ENCODE peak calls at places on chromosomes 12 and 14, in five cellular contexts. G is hepatocyte, Z is IMR-90, O is left ventricle myocardium inferior, Y is neuronal stem cell. C is an unnamed sample.

GRCh38 chr14:75303415-75303814 is 24.8 kb downstream of the FOS start:
- DNase-seq in G (peak), Z (peak), O (peak), Y (peak), C (peak)

GRCh38 chr12:27595231-27595642 is 71.2 kb downstream of the PPFIBP1 start:
- DNase-seq in G (peak), Z (peak), O (no peak), Y (peak), C (no peak)

GRCh38 chr14:97306785-97307246 is 509.6 kb downstream of the VRK1 start:
- DNase-seq in G (no peak), Z (no peak), O (no peak), Y (no peak), C (no peak)

GRCh38 chr14:68727315-68728078 is 65.4 kb downstream of the ZFP36L1 start:
- DNase-seq in G (no peak), Z (no peak), O (no peak), Y (no peak), C (no peak)

GRCh38 chr14:74207943-74208342 is 31.3 kb upstream of the VSX2 start:
- DNase-seq in G (no peak), Z (no peak), O (no peak), Y (no peak), C (no peak)

GRCh38 chr12:92208613-92209121 is 63.0 kb upstream of the BTG1 start:
- DNase-seq in G (peak), Z (peak), O (no peak), Y (no peak), C (no peak)

GRCh38 chr14:102929349-102930137 is 7.1 kb downstream of the AMN start:
- DNase-seq in G (peak), Z (no peak), O (no peak), Y (no peak), C (peak)

GRCh38 chr14:43525647-43526046 is 981.4 kb downstream of the FSCB start:
- DNase-seq in G (no peak), Z (no peak), O (no peak), Y (no peak), C (no peak)

GRCh38 chr14:23863836-23864235 is 89.7 kb upstream of the DHRS4 start:
- DNase-seq in G (no peak), Z (no peak), O (no peak), Y (no peak), C (no peak)

GRCh38 chr12:28855761-28856160 is 293.3 kb upstream of the FAR2 start:
- DNase-seq in G (no peak), Z (no peak), O (no peak), Y (no peak), C (no peak)

GRCh38 chr12:92034858-92035401 is 110.7 kb downstream of the BTG1 start:
- DNase-seq in G (peak), Z (peak), O (peak), Y (no peak), C (peak)

GRCh38 chr14:96876747-96877146 is 79.6 kb downstream of the VRK1 start:
- DNase-seq in G (no peak), Z (no peak), O (no peak), Y (no peak), C (no peak)

GRCh38 chr12:75690556-75690955 is 179.1 kb upstream of the KRR1 start:
- DNase-seq in G (no peak), Z (peak), O (no peak), Y (no peak), C (no peak)

GRCh38 chr14:57391609-57392195 is 1.3 kb downstream of the NAA30 start:
- DNase-seq in G (peak), Z (peak), O (no peak), Y (no peak), C (no peak)

GRCh38 chr14:88030079-88030478 is 25.1 kb downstream of the GPR65 start:
- DNase-seq in G (no peak), Z (no peak), O (no peak), Y (no peak), C (no peak)

GRCh38 chr14:100252684-100253083 is 13.7 kb downstream of the YY1 start:
- DNase-seq in G (no peak), Z (no peak), O (no peak), Y (no peak), C (no peak)
- H3K27ac ChIP-seq in G (no peak), Z (no peak), O (no peak), Y (no peak), C (no peak)

DNA sequence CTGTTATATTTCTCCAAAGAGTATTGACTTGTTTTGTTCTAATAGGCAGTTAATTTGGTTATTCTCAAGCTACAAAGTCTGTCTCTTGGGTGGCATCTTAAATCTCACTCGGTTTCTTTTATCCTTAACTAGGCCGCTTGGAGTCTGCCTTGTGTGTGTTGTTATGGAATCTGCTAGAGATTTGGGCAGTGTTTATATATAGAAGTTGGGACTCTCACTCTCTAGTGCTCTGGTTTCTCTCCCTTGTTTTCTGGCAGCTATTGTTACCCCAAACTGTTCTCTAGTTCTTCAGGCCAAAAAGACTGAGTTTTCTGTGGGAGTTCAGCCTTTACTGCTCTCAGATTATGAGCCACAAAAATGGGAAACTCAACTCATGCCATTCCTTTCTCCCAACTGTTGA is 11.0 kb downstream of the PSMA6 start:
- DNase-seq in G (no peak), Z (no peak), O (no peak), Y (no peak), C (no peak)
- H3K27ac ChIP-seq in G (no peak), Z (no peak), O (peak), Y (no peak), C (no peak)

GRCh38 chr12:51174501-51174900 is 1.6 kb upstream of the TFCP2 start:
- DNase-seq in G (no peak), Z (no peak), O (no peak), Y (no peak), C (no peak)

GRCh38 chr12:51172515-51173431 is at the start of gene TFCP2:
- DNase-seq in G (peak), Z (peak), O (peak), Y (peak), C (peak)

GRCh38 chr12:51177897-51178296 is 5.0 kb upstream of the TFCP2 start:
- DNase-seq in G (no peak), Z (no peak), O (no peak), Y (no peak), C (no peak)

DNA sequence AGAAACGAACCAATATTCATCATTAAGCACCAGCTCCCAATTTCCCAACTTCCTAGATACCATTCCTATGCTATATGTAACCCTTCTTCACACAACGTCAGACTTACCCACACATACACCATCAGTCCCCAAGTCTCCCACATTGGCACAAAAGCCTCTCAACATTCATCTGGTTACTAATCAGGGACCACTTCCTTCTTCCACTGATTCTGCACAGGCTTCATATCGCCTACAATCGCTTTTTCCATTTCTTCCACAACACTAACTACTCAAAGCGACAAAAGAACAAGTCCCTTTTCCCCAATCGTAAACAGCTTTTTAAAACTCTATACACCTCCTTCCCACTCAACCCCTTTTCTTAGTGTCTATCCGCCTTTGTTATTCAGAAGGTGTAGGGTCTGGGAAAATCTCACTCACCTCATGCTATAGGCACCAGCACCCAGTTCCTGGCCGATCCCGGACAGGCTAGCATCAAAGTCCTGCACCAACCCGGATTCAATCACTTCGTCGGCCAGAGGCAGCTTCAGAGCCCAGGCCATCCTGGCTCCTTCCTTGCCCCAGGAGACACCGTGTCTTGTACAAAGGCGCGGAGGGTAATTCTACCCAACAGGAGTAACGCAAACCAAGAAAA is 936 bp downstream of the TFCP2 start:
- DNase-seq in G (peak), Z (peak), O (no peak), Y (no peak), C (no peak)
- H3K27ac ChIP-seq in G (peak), Z (peak), O (peak), Y (peak), C (peak)

GRCh38 chr12:65825323-65825572 is 965 bp downstream of the HMGA2 start:
- DNase-seq in G (no peak), Z (no peak), O (no peak), Y (no peak), C (no peak)
- H3K27ac ChIP-seq in G (peak), Z (peak), O (no peak), Y (peak), C (no peak)